ENCODE peak calls at places on chromosomes 11 and 22, in nine cellular contexts. L, T, E, K, N, W, X, M and A are unnamed samples.

GRCh38 chr11:73077454-73077853 is 64.7 kb downstream of the FCHSD2 start:
- DNase-seq in L (no peak), T (no peak), N (no peak), E (peak; percentile 33), M (no peak), X (no peak), W (no peak), K (no peak), A (no peak)

GRCh38 chr11:35116762-35117588 is 22.0 kb upstream of the CD44 start:
- DNase-seq in T (no peak), E (peak; percentile 55), N (no peak), K (no peak), L (peak; percentile 79), X (no peak), W (no peak), M (no peak), A (no peak)

GRCh38 chr11:24375351-24375750 is 121.5 kb upstream of the LUZP2 start:
- DNase-seq in X (no peak), E (no peak), K (no peak), L (no peak), N (no peak), W (no peak), M (no peak), T (no peak), A (no peak)

GRCh38 chr22:37498289-37498909 is 12.2 kb upstream of the MFNG start:
- DNase-seq in N (no peak), K (no peak), W (no peak), E (no peak), X (peak; percentile 85), M (no peak), T (no peak), L (peak; percentile 63), A (peak; percentile 87)

GRCh38 chr11:128026596-128026995 is 560.8 kb downstream of the ETS1 start:
- DNase-seq in T (no peak), M (peak; percentile 75), X (no peak), L (no peak), W (no peak), E (peak; percentile 98), N (no peak), K (no peak), A (no peak)

GRCh38 chr11:124602193-124602592 is 9.0 kb upstream of the PANX3 start:
- DNase-seq in M (no peak), X (no peak), T (no peak), K (no peak), N (no peak), L (no peak), W (no peak), E (peak; percentile 54), A (no peak)

GRCh38 chr11:123364145-123364544 is 65.9 kb upstream of the GRAMD1B start:
- DNase-seq in L (no peak), K (no peak), T (no peak), X (no peak), E (no peak), N (no peak), W (no peak), M (no peak), A (no peak)

GRCh38 chr22:23696326-23696851 is 5.6 kb downstream of the RGL4 start:
- DNase-seq in N (no peak), X (peak; percentile 49), K (peak; percentile 30), T (no peak), W (no peak), M (no peak), L (no peak), E (peak; percentile 56), A (peak; percentile 93)

GRCh38 chr11:107576497-107577086 is 11.1 kb upstream of the ALKBH8 start:
- DNase-seq in W (peak; percentile 27), N (no peak), L (peak; percentile 60), X (no peak), T (no peak), K (peak; percentile 29), E (peak; percentile 47), M (peak; percentile 79), A (no peak)

DNA sequence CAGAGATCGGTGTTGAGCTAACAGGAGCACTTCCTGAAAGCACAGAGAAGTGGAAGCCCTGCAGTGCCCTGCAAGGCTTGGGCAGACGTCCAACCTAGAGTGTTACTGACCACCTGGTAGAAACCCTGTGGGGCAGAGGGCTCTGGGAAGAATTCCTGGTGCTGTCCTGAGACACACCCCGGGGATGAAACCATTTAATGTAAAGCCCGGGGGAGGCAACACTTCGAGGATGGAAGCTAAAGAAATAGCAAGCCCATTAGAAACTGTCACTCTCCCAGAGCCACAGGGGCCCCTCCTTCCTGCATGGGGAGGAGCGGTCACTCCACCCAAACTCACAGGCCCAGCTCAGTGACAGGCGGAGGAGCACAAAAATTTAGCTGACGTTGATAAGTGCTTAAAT is 57.6 kb downstream of the NRXN2 start:
- DNase-seq in K (no peak), T (no peak), L (no peak), E (no peak), X (no peak), N (no peak), M (no peak), W (no peak), A (no peak)
- TF ChIP-seq CTCF in K (no peak), T (no peak), L (no peak), E (no peak), X (no peak), N (no peak), M (no peak), W (no peak), A (no peak)

GRCh38 chr11:58578635-58579191 is at the start of gene ZFP91:
- DNase-seq in X (peak; percentile 98), W (peak; percentile 98), M (peak; percentile 99), K (peak; percentile 99), E (peak; percentile 98), T (peak; percentile 99), N (peak; percentile 99), L (peak; percentile 98), A (peak; percentile 97)
- TF ChIP-seq POLR2A in X (peak; percentile 74), W (no peak), M (peak; percentile 73), K (no peak), E (no peak), T (peak; percentile 70), N (peak; percentile 90), L (peak; percentile 84), A (peak; percentile 50)

DNA sequence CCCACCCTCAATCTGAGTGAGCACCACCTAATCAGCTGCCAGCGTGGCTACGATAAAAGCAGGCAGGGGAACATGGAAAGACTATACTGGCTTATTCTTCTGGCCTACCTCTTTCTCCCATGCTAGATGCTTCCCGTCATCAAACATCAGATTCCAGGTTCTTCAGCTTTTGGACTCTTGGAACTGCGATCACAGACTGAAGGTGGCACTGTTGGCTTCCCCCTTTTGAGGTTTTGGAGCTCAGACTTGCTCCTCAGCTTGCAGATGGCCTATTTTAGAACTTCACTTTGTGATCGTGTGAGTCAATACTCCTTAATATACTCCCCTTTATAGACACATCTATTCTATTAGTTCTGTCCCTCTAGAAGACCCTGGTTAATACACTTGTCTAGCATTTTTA is 543.7 kb upstream of the RAG2 start:
- DNase-seq in T (no peak), E (no peak), L (no peak), X (no peak), M (no peak), K (no peak), N (no peak), W (no peak), A (no peak)
- TF ChIP-seq CTCF in T (no peak), E (no peak), L (no peak), X (no peak), M (no peak), K (no peak), N (no peak), W (no peak), A (no peak)

GRCh38 chr11:2699531-2700414 is at the start of gene KCNQ1OT1:
- DNase-seq in K (peak; percentile 91), X (peak; percentile 93), M (peak; percentile 97), L (peak; percentile 90), W (peak; percentile 88), T (peak; percentile 97), E (peak; percentile 92), N (peak; percentile 95), A (peak; percentile 95)

GRCh38 chr11:2701230-2701629 is 1.4 kb upstream of the KCNQ1OT1 start:
- DNase-seq in M (no peak), W (no peak), K (no peak), T (peak; percentile 60), E (no peak), N (peak; percentile 73), X (peak; percentile 59), L (no peak), A (peak; percentile 71)

GRCh38 chr11:2699185-2699530 is 636 bp downstream of the KCNQ1OT1 start:
- DNase-seq in W (no peak), M (peak; percentile 68), L (peak; percentile 38), X (peak; percentile 71), K (no peak), N (peak; percentile 83), T (no peak), E (peak; percentile 9), A (peak; percentile 83)

GRCh38 chr11:2701898-2702434 is 2.2 kb upstream of the KCNQ1OT1 start:
- DNase-seq in K (no peak), N (peak; percentile 32), W (no peak), T (peak; percentile 32), M (no peak), X (peak; percentile 20), E (no peak), L (no peak), A (peak; percentile 42)

GRCh38 chr11:2700415-2701211 is 819 bp upstream of the KCNQ1OT1 start:
- DNase-seq in E (no peak), N (peak; percentile 92), M (peak; percentile 77), K (peak; percentile 75), X (peak; percentile 82), W (peak; percentile 45), L (peak; percentile 68), T (peak; percentile 84), A (peak; percentile 90)
- TF ChIP-seq POLR2A in E (no peak), N (no peak), M (no peak), K (no peak), X (peak; percentile 45), W (no peak), L (no peak), T (no peak), A (no peak)